ENCODE peak calls at places on chromosomes 3 and 15, in six cellular contexts. V is Calu3, I is cerebellar cortex, R is head of caudate nucleus, X is heart left ventricle, Z is amniotic stem cell. D is an unnamed sample.

GRCh38 chr15:38564557-38565286 is at the start of gene RASGRP1:
- DNase-seq in V (peak; percentile 75), I (peak; percentile 60), R (peak; percentile 61), X (peak; percentile 50), Z (no peak), D (peak; percentile 48)

GRCh38 chr3:179421500-179421899 is 29.8 kb downstream of the GNB4 start:
- DNase-seq in V (no peak), I (peak; percentile 19), R (peak; percentile 23), X (peak; percentile 30), Z (no peak), D (peak; percentile 26)

GRCh38 chr3:53044371-53045106 is 1.3 kb downstream of the SFMBT1 start:
- DNase-seq in V (peak; percentile 30), I (peak; percentile 51), R (peak; percentile 32), X (peak; percentile 23), Z (peak; percentile 13), D (peak; percentile 38)

GRCh38 chr3:116836286-116836685 is 126.7 kb downstream of the TUSC7 start:
- DNase-seq in V (no peak), I (no peak), R (no peak), X (no peak), Z (no peak), D (no peak)

GRCh38 chr3:60079076-60079475 is 1029.3 kb upstream of the CFAP20DC start:
- DNase-seq in V (no peak), I (no peak), R (no peak), X (no peak), Z (no peak), D (no peak)

GRCh38 chr3:37945803-37946530 is 44.6 kb upstream of the VILL start:
- DNase-seq in V (peak; percentile 80), I (peak; percentile 68), R (no peak), X (no peak), Z (no peak), D (peak; percentile 66)

GRCh38 chr15:34365073-34365825 is 1.7 kb downstream of the LPCAT4 start:
- DNase-seq in V (no peak), I (no peak), R (no peak), X (peak; percentile 60), Z (no peak), D (no peak)

GRCh38 chr3:113839551-113839950 is 963 bp downstream of the GRAMD1C start:
- DNase-seq in V (no peak), I (peak; percentile 4), R (no peak), X (no peak), Z (no peak), D (no peak)

GRCh38 chr3:52052831-52053306 is 3.5 kb downstream of the DUSP7 start:
- DNase-seq in V (no peak), I (no peak), R (peak; percentile 88), X (peak; percentile 95), Z (peak; percentile 68), D (peak; percentile 62)

GRCh38 chr3:145882416-145882815 is 278.6 kb downstream of the PLOD2 start:
- DNase-seq in V (no peak), I (no peak), R (no peak), X (no peak), Z (peak; percentile 33), D (no peak)

D was measured in thyroid gland.